ENCODE peak calls at places on chromosomes 4 and X, in nine cellular contexts. B is progenitor cell of endocrine pancreas, W is activated T-cell treated with anti-CD3 and anti-CD28 coated beads for 1 hour, A is GM04504, N is Daoy, Q is midbrain, E is AG04449, S is putamen, O is IMR-90. H is an unnamed sample.

GRCh38 chr4:2934077-2934812 is 29.0 kb downstream of the NOP14 start:
- DNase-seq in B (no peak), S (no peak), O (peak), E (no peak), N (peak), A (peak), Q (no peak), W (no peak), H (no peak)

GRCh38 chr4:53932784-53933183 is 131.6 kb downstream of the CHIC2 start:
- DNase-seq in N (peak), E (peak), W (no peak), B (no peak), S (no peak), A (no peak), Q (no peak), O (peak), H (no peak)

GRCh38 chr4:124743711-124744110 is 31.2 kb upstream of the ANKRD50 start:
- DNase-seq in W (no peak), O (no peak), Q (no peak), N (no peak), B (no peak), A (no peak), E (no peak), S (no peak), H (no peak)

GRCh38 chr4:40953253-40954118 is 203.7 kb downstream of the NSUN7 start:
- DNase-seq in O (no peak), Q (peak), E (no peak), A (peak), S (peak), W (no peak), N (no peak), B (no peak), H (no peak)

GRCh38 chrX:14476169-14476568 is 53.2 kb upstream of the GLRA2 start:
- DNase-seq in A (peak), W (no peak), B (no peak), N (no peak), Q (no peak), E (no peak), S (no peak), O (no peak), H (no peak)

GRCh38 chr4:52051213-52051614 is at the start of gene SPATA18:
- DNase-seq in N (no peak), B (peak), S (no peak), W (no peak), O (no peak), E (no peak), Q (no peak), A (no peak), H (no peak)

GRCh38 chr4:38819569-38819968 is 15.0 kb upstream of the TLR1 start:
- DNase-seq in B (no peak), O (peak), W (no peak), A (no peak), S (no peak), Q (no peak), E (peak), N (peak), H (no peak)

GRCh38 chr4:23333946-23334878 is 555.6 kb downstream of the PPARGC1A start:
- DNase-seq in O (peak), N (peak), Q (no peak), B (no peak), A (peak), E (peak), W (no peak), S (peak), H (no peak)

GRCh38 chrX:119189586-119189985 is 46.5 kb upstream of the PGRMC1 start:
- DNase-seq in Q (no peak), N (no peak), E (no peak), W (no peak), B (no peak), S (no peak), O (no peak), A (peak), H (no peak)

GRCh38 chrX:39814391-39814790 is 283.4 kb downstream of the BCOR start:
- DNase-seq in O (peak), B (no peak), S (no peak), N (no peak), E (no peak), Q (no peak), W (peak), A (no peak), H (no peak)

GRCh38 chr4:189613202-189613601 is 327.5 kb upstream of the FRG1 start:
- DNase-seq in W (no peak), B (no peak), O (no peak), Q (no peak), A (no peak), S (no peak), N (peak), E (no peak), H (no peak)

GRCh38 chr4:42428036-42428435 is 30.7 kb downstream of the SHISA3 start:
- DNase-seq in N (no peak), S (no peak), W (no peak), A (no peak), E (no peak), B (no peak), Q (no peak), O (no peak), H (no peak)

GRCh38 chrX:53294024-53294648 is 12.8 kb upstream of the IQSEC2 start:
- DNase-seq in E (no peak), A (no peak), N (no peak), O (peak), Q (no peak), W (no peak), S (no peak), B (no peak), H (no peak)

GRCh38 chrX:13885591-13885990 is 68.7 kb upstream of the GPM6B start:
- DNase-seq in S (no peak), O (no peak), A (no peak), Q (no peak), W (no peak), N (no peak), E (no peak), B (no peak), H (no peak)

GRCh38 chrX:11445540-11445939 is 152.3 kb downstream of the AMELX start:
- DNase-seq in O (no peak), B (no peak), W (no peak), S (no peak), N (no peak), Q (no peak), A (no peak), E (no peak), H (no peak)

GRCh38 chr4:8222609-8223391 is 23.7 kb downstream of the SH3TC1 start:
- DNase-seq in O (no peak), A (no peak), S (no peak), W (no peak), B (no peak), N (no peak), Q (no peak), E (no peak), H (no peak)

GRCh38 chr4:1251773-1252066 is 2.8 kb upstream of the CTBP1 start:
- DNase-seq in E (no peak), N (no peak), S (no peak), A (no peak), B (no peak), W (no peak), Q (no peak), O (no peak), H (no peak)

GRCh38 chr4:3254302-3255131 is 5.6 kb downstream of the MSANTD1 start:
- DNase-seq in Q (no peak), B (no peak), W (no peak), E (no peak), O (no peak), N (no peak), S (no peak), A (no peak), H (no peak)

GRCh38 chrX:19543020-19543715 is 27.9 kb upstream of the MAP3K15 start:
- DNase-seq in Q (no peak), N (no peak), E (no peak), A (no peak), B (no peak), S (no peak), W (no peak), O (no peak), H (no peak)

GRCh38 chrX:150870059-150870458 is 28.4 kb downstream of the CD99L2 start:
- DNase-seq in N (no peak), B (no peak), Q (no peak), A (no peak), S (peak), E (no peak), O (no peak), W (no peak), H (no peak)

GRCh38 chr4:27790911-27791310 is 930.3 kb downstream of the STIM2 start:
- DNase-seq in Q (no peak), S (no peak), N (no peak), B (no peak), A (no peak), E (no peak), W (no peak), O (peak), H (no peak)

GRCh38 chrX:79336869-79337815 is 30.0 kb downstream of the ITM2A start:
- DNase-seq in Q (no peak), B (no peak), A (no peak), N (no peak), E (no peak), O (no peak), S (no peak), W (no peak), H (no peak)

GRCh38 chr4:41437264-41437566 is 100.7 kb upstream of the LIMCH1 start:
- DNase-seq in W (no peak), A (no peak), S (no peak), Q (no peak), E (no peak), N (no peak), B (no peak), O (no peak), H (no peak)

GRCh38 chr4:179328627-179329026 is 1886.4 kb upstream of the AGA start:
- DNase-seq in S (no peak), O (no peak), N (no peak), Q (no peak), B (no peak), A (no peak), E (no peak), W (no peak), H (no peak)

GRCh38 chrX:45070116-45071007 is 130.3 kb downstream of the DIPK2B start:
- DNase-seq in N (peak), A (peak), S (peak), B (no peak), Q (peak), W (no peak), O (peak), E (no peak), H (no peak)

GRCh38 chr4:151304755-151305154 is 20.6 kb downstream of the SH3D19 start:
- DNase-seq in B (no peak), O (no peak), Q (no peak), A (no peak), N (no peak), S (no peak), E (no peak), W (no peak), H (no peak)

GRCh38 chr4:67393699-67394281 is 151.5 kb downstream of the CENPC start:
- DNase-seq in N (peak), O (peak), B (no peak), S (peak), W (no peak), E (peak), Q (peak), A (peak), H (no peak)

GRCh38 chr4:108644237-108644636 is 6.2 kb upstream of the OSTC start:
- DNase-seq in W (no peak), B (no peak), S (no peak), N (no peak), E (no peak), Q (no peak), A (peak), O (peak), H (no peak)

GRCh38 chr4:16875487-16875886 is 23.0 kb downstream of the LDB2 start:
- DNase-seq in S (no peak), O (peak), B (no peak), A (peak), E (peak), Q (no peak), W (no peak), N (no peak), H (no peak)

GRCh38 chr4:105894570-105895323 is 524 bp upstream of the NPNT start:
- DNase-seq in N (peak), A (no peak), Q (no peak), O (no peak), S (no peak), W (no peak), E (no peak), B (no peak), H (no peak)

H was measured in activated CD4-positive, alpha-beta T cell treated with anti-CD3 and anti-CD28 coated beads for 1 hour.